ENCODE peak calls at places on chromosomes 2 and 18, in four cellular contexts. Z is GM23338, N is T-helper 1 cell, A is KBM-7. F is an unnamed sample.

GRCh38 chr18:12460874-12461273 is 53.1 kb downstream of the PRELID3A start:
- DNase-seq in Z (no peak), N (no peak), A (peak; percentile 14), F (no peak)

GRCh38 chr2:241081643-241082337 is 20.3 kb downstream of the MTERF4 start:
- DNase-seq in Z (no peak), N (no peak), A (no peak), F (no peak)

GRCh38 chr2:101038455-101039255 is 36.6 kb downstream of the RPL31 start:
- DNase-seq in Z (peak; percentile 62), N (no peak), A (peak; percentile 82), F (peak; percentile 78)

GRCh38 chr2:207960911-207961310 is 64.4 kb downstream of the PLEKHM3 start:
- DNase-seq in Z (no peak), N (no peak), A (no peak), F (no peak)

GRCh38 chr2:102950547-102950946 is 188.7 kb downstream of the TMEM182 start:
- DNase-seq in Z (no peak), N (no peak), A (peak; percentile 2), F (peak; percentile 32)

GRCh38 chr2:224210495-224211472 is 171.7 kb upstream of the SERPINE2 start:
- DNase-seq in Z (no peak), N (no peak), A (no peak), F (no peak)

GRCh38 chr18:11821208-11821607 is 30.0 kb upstream of the CHMP1B start:
- DNase-seq in Z (no peak), N (no peak), A (no peak), F (no peak)

GRCh38 chr2:219149667-219150066 is 10.9 kb downstream of the NHEJ1 start:
- DNase-seq in Z (no peak), N (no peak), A (no peak), F (no peak)

F was measured in OCI-M1.